ENCODE peak calls at places on chromosomes 6 and 20, in five cellular contexts. One of them, this sample, is unnamed.

GRCh38 chr6:147707524-147707923 is 199.0 kb downstream of the SAMD5 start:
- DNase-seq in cardiac fibroblast: no peak
- DNase-seq in stimulated activated CD8-positive, alpha-beta memory T cell treated with anti-CD3 and anti-CD28 coated beads, Interleukin-12 subunit alpha, Interleukin-12 subunit beta, amount 100 ng/mL, for 1 hour: no peak
- DNase-seq in bronchial epithelial cell: no peak
- DNase-seq in AG09319: no peak
- DNase-seq in this sample: no peak

GRCh38 chr6:111338843-111339242 is 144.2 kb downstream of the REV3L start:
- DNase-seq in stimulated activated CD8-positive, alpha-beta memory T cell treated with anti-CD3 and anti-CD28 coated beads, Interleukin-12 subunit alpha, Interleukin-12 subunit beta, amount 100 ng/mL, for 1 hour: no peak
- DNase-seq in AG09319: no peak
- DNase-seq in bronchial epithelial cell: no peak
- DNase-seq in cardiac fibroblast: no peak
- DNase-seq in this sample: no peak

GRCh38 chr20:44552950-44553908 is 29.1 kb upstream of the PKIG start:
- DNase-seq in cardiac fibroblast: peak
- DNase-seq in stimulated activated CD8-positive, alpha-beta memory T cell treated with anti-CD3 and anti-CD28 coated beads, Interleukin-12 subunit alpha, Interleukin-12 subunit beta, amount 100 ng/mL, for 1 hour: no peak
- DNase-seq in AG09319: peak
- DNase-seq in bronchial epithelial cell: peak
- DNase-seq in this sample: no peak

GRCh38 chr20:3966571-3966970 is 48.8 kb downstream of the RNF24 start:
- DNase-seq in bronchial epithelial cell: no peak
- DNase-seq in stimulated activated CD8-positive, alpha-beta memory T cell treated with anti-CD3 and anti-CD28 coated beads, Interleukin-12 subunit alpha, Interleukin-12 subunit beta, amount 100 ng/mL, for 1 hour: no peak
- DNase-seq in cardiac fibroblast: no peak
- DNase-seq in AG09319: no peak
- DNase-seq in this sample: no peak

GRCh38 chr6:44401138-44401537 is 13.6 kb downstream of the CDC5L start:
- DNase-seq in stimulated activated CD8-positive, alpha-beta memory T cell treated with anti-CD3 and anti-CD28 coated beads, Interleukin-12 subunit alpha, Interleukin-12 subunit beta, amount 100 ng/mL, for 1 hour: no peak
- DNase-seq in AG09319: no peak
- DNase-seq in bronchial epithelial cell: no peak
- DNase-seq in cardiac fibroblast: no peak
- DNase-seq in this sample: no peak

GRCh38 chr6:69913361-69913760 is 47.0 kb downstream of the COL19A1 start:
- DNase-seq in cardiac fibroblast: no peak
- DNase-seq in AG09319: no peak
- DNase-seq in bronchial epithelial cell: no peak
- DNase-seq in stimulated activated CD8-positive, alpha-beta memory T cell treated with anti-CD3 and anti-CD28 coated beads, Interleukin-12 subunit alpha, Interleukin-12 subunit beta, amount 100 ng/mL, for 1 hour: no peak
- DNase-seq in this sample: no peak

GRCh38 chr20:10110151-10110550 is 75.4 kb downstream of the ANKEF1 start:
- DNase-seq in AG09319: no peak
- DNase-seq in stimulated activated CD8-positive, alpha-beta memory T cell treated with anti-CD3 and anti-CD28 coated beads, Interleukin-12 subunit alpha, Interleukin-12 subunit beta, amount 100 ng/mL, for 1 hour: no peak
- DNase-seq in bronchial epithelial cell: peak
- DNase-seq in cardiac fibroblast: no peak
- DNase-seq in this sample: no peak

GRCh38 chr6:15500078-15500740 is 162.6 kb downstream of the DTNBP1 start:
- DNase-seq in cardiac fibroblast: no peak
- DNase-seq in AG09319: no peak
- DNase-seq in stimulated activated CD8-positive, alpha-beta memory T cell treated with anti-CD3 and anti-CD28 coated beads, Interleukin-12 subunit alpha, Interleukin-12 subunit beta, amount 100 ng/mL, for 1 hour: no peak
- DNase-seq in bronchial epithelial cell: no peak
- DNase-seq in this sample: no peak

GRCh38 chr6:139519571-139520031 is 145.2 kb upstream of the CITED2 start:
- DNase-seq in cardiac fibroblast: peak
- DNase-seq in bronchial epithelial cell: peak
- DNase-seq in stimulated activated CD8-positive, alpha-beta memory T cell treated with anti-CD3 and anti-CD28 coated beads, Interleukin-12 subunit alpha, Interleukin-12 subunit beta, amount 100 ng/mL, for 1 hour: no peak
- DNase-seq in AG09319: no peak
- DNase-seq in this sample: peak

GRCh38 chr6:122645256-122645655 is 35.1 kb downstream of the PKIB start:
- DNase-seq in stimulated activated CD8-positive, alpha-beta memory T cell treated with anti-CD3 and anti-CD28 coated beads, Interleukin-12 subunit alpha, Interleukin-12 subunit beta, amount 100 ng/mL, for 1 hour: no peak
- DNase-seq in cardiac fibroblast: no peak
- DNase-seq in bronchial epithelial cell: no peak
- DNase-seq in AG09319: no peak
- DNase-seq in this sample: peak

GRCh38 chr20:63381781-63382431 is 20.8 kb upstream of the CHRNA4 start:
- DNase-seq in stimulated activated CD8-positive, alpha-beta memory T cell treated with anti-CD3 and anti-CD28 coated beads, Interleukin-12 subunit alpha, Interleukin-12 subunit beta, amount 100 ng/mL, for 1 hour: no peak
- DNase-seq in AG09319: no peak
- DNase-seq in cardiac fibroblast: peak
- DNase-seq in bronchial epithelial cell: no peak
- DNase-seq in this sample: no peak